ENCODE peak calls at places on chromosomes 16 and 17, in six cellular contexts. D, U, T, N, L and F are unnamed samples.

GRCh38 chr16:69762843-69763556 is 868 bp downstream of the WWP2 start:
- DNase-seq in L (peak), U (no peak), D (no peak), T (peak), N (no peak), F (no peak)

GRCh38 chr17:79852748-79853147 is 13.5 kb upstream of the CBX4 start:
- DNase-seq in N (peak), U (no peak), T (peak), L (no peak), D (no peak), F (no peak)

GRCh38 chr17:74812109-74812864 is 36.1 kb upstream of the NAT9 start:
- DNase-seq in T (no peak), U (no peak), L (no peak), D (no peak), N (no peak), F (no peak)

GRCh38 chr16:62225675-62226074 is 189.4 kb upstream of the CDH8 start:
- DNase-seq in N (peak), U (no peak), T (peak), D (peak), L (peak), F (no peak)

GRCh38 chr16:28925386-28926228 is 569 bp upstream of the RABEP2 start:
- DNase-seq in U (peak), L (peak), T (peak), D (peak), N (peak), F (peak)

GRCh38 chr16:50548659-50549560 is 714 bp downstream of the NKD1 start:
- DNase-seq in L (no peak), N (no peak), D (no peak), U (no peak), T (peak), F (no peak)

GRCh38 chr16:23182206-23182674 is 305 bp upstream of the SCNN1G start:
- DNase-seq in L (peak), D (peak), U (peak), T (peak), N (peak), F (peak)

GRCh38 chr16:77541131-77541530 is 106.3 kb upstream of the ADAMTS18 start:
- DNase-seq in N (no peak), U (no peak), T (no peak), D (no peak), L (no peak), F (no peak)

GRCh38 chr16:13351651-13352217 is 450.3 kb downstream of the SHISA9 start:
- DNase-seq in T (no peak), U (no peak), N (no peak), D (no peak), L (no peak), F (no peak)

GRCh38 chr17:80970044-80970761 is 21.4 kb upstream of the CHMP6 start:
- DNase-seq in L (no peak), T (peak), D (peak), U (peak), N (peak), F (no peak)

GRCh38 chr17:5942687-5943086 is 127.5 kb upstream of the WSCD1 start:
- DNase-seq in L (no peak), N (no peak), D (no peak), U (no peak), T (no peak), F (no peak)

GRCh38 chr17:7614422-7615264 is at the start of gene FXR2:
- DNase-seq in D (peak), T (peak), N (peak), L (peak), U (peak), F (peak)

GRCh38 chr17:2892305-2892971 is 96.2 kb downstream of the RAP1GAP2 start:
- DNase-seq in L (no peak), D (no peak), U (no peak), N (no peak), T (peak), F (no peak)